ENCODE peak calls at places on chromosomes 1 and 21, in four cellular contexts. J is psoas muscle; T is CD8-positive, alpha-beta memory T cell; D is epithelial cell of esophagus. O is an unnamed sample.

GRCh38 chr1:43238104-43238503 is 31.7 kb upstream of the TMEM125 start:
- DNase-seq in J (peak), T (no peak), D (peak), O (peak)

GRCh38 chr1:216425577-216425976 is 2.3 kb upstream of the USH2A start:
- DNase-seq in J (no peak), T (no peak), D (no peak), O (peak)

GRCh38 chr1:42931911-42932422 is 26.7 kb downstream of the SLC2A1 start:
- DNase-seq in J (peak), T (peak), D (peak), O (no peak)

GRCh38 chr1:32695098-32695904 is 7.3 kb downstream of the SYNC start:
- DNase-seq in J (peak), T (no peak), D (no peak), O (peak)

GRCh38 chr21:43937898-43938309 is 72.9 kb downstream of the AGPAT3 start:
- DNase-seq in J (no peak), T (peak), D (no peak), O (no peak)

GRCh38 chr1:43979261-43979527 is 184 bp downstream of the B4GALT2 start:
- DNase-seq in J (no peak), T (no peak), D (no peak), O (no peak)

GRCh38 chr1:234721476-234722266 is 111.7 kb upstream of the IRF2BP2 start:
- DNase-seq in J (no peak), T (no peak), D (no peak), O (peak)

GRCh38 chr1:20164694-20165202 is 21.1 kb upstream of the UBXN10 start:
- DNase-seq in J (no peak), T (no peak), D (no peak), O (peak)

GRCh38 chr1:91650764-91651163 is 150.1 kb downstream of the CDC7 start:
- DNase-seq in J (peak), T (no peak), D (peak), O (peak)

GRCh38 chr1:59368007-59368670 is 71.2 kb downstream of the FGGY start:
- DNase-seq in J (no peak), T (no peak), D (no peak), O (no peak)

GRCh38 chr1:59364012-59364411 is 67.1 kb downstream of the FGGY start:
- DNase-seq in J (no peak), T (no peak), D (no peak), O (no peak)

GRCh38 chr1:59366352-59366751 is 69.5 kb downstream of the FGGY start:
- DNase-seq in J (no peak), T (no peak), D (peak), O (no peak)

GRCh38 chr1:59361766-59362165 is 64.9 kb downstream of the FGGY start:
- DNase-seq in J (no peak), T (no peak), D (no peak), O (peak)

GRCh38 chr1:59367269-59368006 is 70.5 kb downstream of the FGGY start:
- DNase-seq in J (peak), T (no peak), D (peak), O (peak)
- H3K4me3 ChIP-seq in J (no peak), T (no peak), D (no peak), O (no peak)

DNA sequence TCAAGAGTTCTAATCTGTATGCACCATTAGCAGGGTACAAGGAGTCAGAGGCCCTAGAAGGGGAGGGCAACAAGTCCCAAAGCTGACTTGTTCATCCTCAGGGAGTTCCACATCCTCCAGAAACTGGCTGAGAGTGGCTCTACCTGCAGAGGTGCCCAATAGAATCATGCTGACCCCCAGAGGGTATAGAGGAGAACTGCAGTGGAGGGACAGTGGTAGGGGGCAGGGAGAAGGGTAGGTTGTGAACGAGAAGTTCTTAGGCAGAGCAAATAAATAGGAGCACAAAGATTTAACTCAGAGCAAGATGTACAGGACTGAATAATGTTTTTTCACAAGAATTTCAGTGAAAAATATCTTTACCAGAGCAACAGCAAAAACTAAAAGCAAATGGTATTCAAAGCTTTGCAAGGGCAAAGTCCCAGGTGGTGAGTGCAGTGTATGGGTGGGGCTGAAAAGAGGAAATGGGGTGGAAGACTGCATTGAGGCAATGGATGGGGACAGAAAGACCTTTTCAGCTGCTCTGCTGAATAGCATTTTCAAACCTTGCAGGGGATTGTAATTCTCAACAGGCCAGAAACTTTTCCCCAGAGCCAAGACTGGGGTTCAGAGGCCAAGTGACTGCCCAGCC is 3.1 kb downstream of the FCRL2 start:
- DNase-seq in J (no peak), T (no peak), D (no peak), O (no peak)
- H3K4me3 ChIP-seq in J (no peak), T (no peak), D (no peak), O (no peak)

DNA sequence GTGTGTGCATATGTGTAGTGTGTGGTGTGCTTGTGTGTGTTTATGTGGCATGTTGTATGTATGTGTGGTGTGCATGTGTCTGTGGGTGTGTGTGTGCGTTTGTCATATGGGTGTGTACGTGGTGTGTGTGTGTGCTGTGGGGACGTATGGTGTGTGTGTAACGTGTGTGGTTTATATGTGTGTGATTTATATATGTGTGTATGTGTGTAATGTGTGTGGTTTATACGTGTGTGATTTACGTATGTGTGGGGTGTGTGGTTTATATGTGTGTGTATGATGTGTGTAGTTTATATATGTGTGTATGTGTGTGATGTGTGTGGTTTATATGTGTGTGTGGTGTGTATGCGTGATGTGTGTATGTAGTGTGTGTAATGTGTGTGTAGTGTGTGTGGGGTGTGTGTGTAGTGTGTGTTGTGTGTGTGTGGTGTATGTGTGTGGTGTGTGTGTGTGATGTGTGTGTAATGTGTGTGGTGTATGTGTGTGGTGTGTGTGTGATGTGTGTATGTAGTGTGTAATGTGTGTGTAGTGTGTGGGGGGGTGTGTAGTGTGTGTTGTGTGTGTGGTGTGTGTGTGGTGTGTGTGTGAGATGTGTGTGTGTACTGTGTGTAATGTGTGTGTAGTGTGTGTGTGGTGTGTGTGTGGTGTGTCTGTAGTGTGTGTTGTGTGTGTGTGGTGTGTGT is 32.3 kb upstream of the ADARB1 start:
- DNase-seq in J (no peak), T (no peak), D (no peak), O (no peak)
- H3K4me3 ChIP-seq in J (no peak), T (no peak), D (no peak), O (no peak)

GRCh38 chr21:39181205-39181818 is 1.9 kb downstream of the PSMG1 start:
- DNase-seq in J (no peak), T (no peak), D (no peak), O (no peak)

GRCh38 chr21:39182484-39183271 is 573 bp downstream of the PSMG1 start:
- DNase-seq in J (no peak), T (peak), D (peak), O (peak)

GRCh38 chr21:39180429-39181019 is 2.7 kb downstream of the PSMG1 start:
- DNase-seq in J (no peak), T (no peak), D (peak), O (no peak)

GRCh38 chr21:39183272-39184049 is at the start of gene PSMG1:
- DNase-seq in J (peak), T (peak), D (peak), O (peak)

GRCh38 chr21:39182016-39182415 is 1.2 kb downstream of the PSMG1 start:
- DNase-seq in J (no peak), T (no peak), D (no peak), O (no peak)
- H3K4me3 ChIP-seq in J (peak), T (peak), D (peak), O (peak)

DNA sequence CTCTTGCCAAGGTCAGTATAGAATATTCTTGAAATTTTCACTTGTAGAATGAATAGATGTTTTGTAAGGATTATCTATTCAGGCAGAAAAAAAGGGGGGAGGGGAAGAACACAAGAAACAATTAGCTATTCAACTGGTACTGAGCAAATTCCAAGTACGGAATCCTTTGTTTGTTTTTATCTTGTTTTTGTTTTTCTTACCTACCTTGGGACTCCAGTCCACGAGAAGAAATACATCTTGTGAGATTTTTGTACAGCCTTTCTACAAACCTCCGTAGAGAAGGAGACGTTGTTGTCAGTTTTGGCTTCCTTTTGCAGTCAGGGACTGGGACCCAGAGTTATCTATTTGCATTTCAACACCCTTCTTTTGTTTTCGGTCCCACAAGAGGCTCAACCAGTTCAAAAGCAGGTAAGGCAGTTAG is 36.0 kb downstream of the ZNF281 start:
- DNase-seq in J (no peak), T (no peak), D (peak), O (no peak)
- H3K4me3 ChIP-seq in J (no peak), T (no peak), D (no peak), O (no peak)

DNA sequence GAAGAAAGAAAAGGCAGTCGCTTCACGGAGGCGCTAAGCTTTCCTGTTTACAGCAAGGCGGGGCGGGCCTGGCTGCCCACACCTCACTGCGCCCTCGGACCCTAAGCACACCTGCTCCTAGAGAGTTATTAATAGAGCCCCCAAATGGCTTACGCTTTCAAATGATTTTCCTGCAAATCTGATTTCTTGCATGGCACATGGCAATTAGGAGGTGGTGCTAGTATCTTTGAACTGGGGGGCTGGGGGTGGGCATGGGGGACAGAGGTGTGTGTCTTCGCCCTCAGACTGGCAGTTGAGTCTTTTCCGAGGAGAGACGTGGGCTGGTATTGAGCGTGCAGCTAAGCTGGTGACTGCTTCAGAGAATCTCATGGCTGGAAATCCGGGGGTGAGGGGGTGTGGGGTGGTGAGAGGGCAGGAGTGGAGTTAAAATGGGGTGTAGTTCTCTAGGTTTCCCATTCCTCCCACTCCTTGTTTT is 1.3 kb downstream of the S1PR1 start:
- DNase-seq in J (no peak), T (peak), D (no peak), O (no peak)
- H3K4me3 ChIP-seq in J (peak), T (peak), D (no peak), O (peak)

O was measured in heart right ventricle.